ENCODE peak calls at places on chromosomes 4 and X, in eight cellular contexts. One of them, this sample, is unnamed.

GRCh38 chrX:87516716-87517115 is 886 bp upstream of the KLHL4 start:
- DNase-seq in fibroblast of mammary gland: peak; percentile 83
- DNase-seq in T-cell: no peak
- DNase-seq in progenitor cell of endocrine pancreas: no peak
- DNase-seq in naive B cell: no peak
- DNase-seq in activated CD8-positive, alpha-beta memory T cell treated with anti-CD3 and anti-CD28 coated beads for 24 hours: no peak
- DNase-seq in mucosa of gallbladder: no peak
- DNase-seq in hepatic stellate cell: no peak
- DNase-seq in this sample: no peak

GRCh38 chrX:14964500-14964899 is 91.3 kb downstream of the MOSPD2 start:
- DNase-seq in fibroblast of mammary gland: peak; percentile 8
- DNase-seq in T-cell: no peak
- DNase-seq in progenitor cell of endocrine pancreas: no peak
- DNase-seq in naive B cell: no peak
- DNase-seq in activated CD8-positive, alpha-beta memory T cell treated with anti-CD3 and anti-CD28 coated beads for 24 hours: no peak
- DNase-seq in mucosa of gallbladder: no peak
- DNase-seq in hepatic stellate cell: no peak
- DNase-seq in this sample: peak; percentile 66

GRCh38 chr4:25367004-25367621 is 9.9 kb upstream of the ANAPC4 start:
- DNase-seq in fibroblast of mammary gland: peak; percentile 63
- DNase-seq in T-cell: no peak
- DNase-seq in progenitor cell of endocrine pancreas: no peak
- DNase-seq in naive B cell: peak; percentile 19
- DNase-seq in activated CD8-positive, alpha-beta memory T cell treated with anti-CD3 and anti-CD28 coated beads for 24 hours: no peak
- DNase-seq in mucosa of gallbladder: no peak
- DNase-seq in hepatic stellate cell: no peak
- DNase-seq in this sample: peak; percentile 48

GRCh38 chrX:50756276-50756675 is 57.7 kb downstream of the SHROOM4 start:
- DNase-seq in fibroblast of mammary gland: no peak
- DNase-seq in T-cell: no peak
- DNase-seq in progenitor cell of endocrine pancreas: no peak
- DNase-seq in naive B cell: no peak
- DNase-seq in activated CD8-positive, alpha-beta memory T cell treated with anti-CD3 and anti-CD28 coated beads for 24 hours: no peak
- DNase-seq in mucosa of gallbladder: no peak
- DNase-seq in hepatic stellate cell: no peak
- DNase-seq in this sample: no peak

GRCh38 chr4:1300466-1301455 is 11.1 kb downstream of the MAEA start:
- DNase-seq in fibroblast of mammary gland: peak; percentile 88
- DNase-seq in T-cell: no peak
- DNase-seq in progenitor cell of endocrine pancreas: no peak
- DNase-seq in naive B cell: no peak
- DNase-seq in activated CD8-positive, alpha-beta memory T cell treated with anti-CD3 and anti-CD28 coated beads for 24 hours: no peak
- DNase-seq in mucosa of gallbladder: peak; percentile 53
- DNase-seq in hepatic stellate cell: no peak
- DNase-seq in this sample: no peak

GRCh38 chr4:147194107-147194506 is 248.4 kb upstream of the TTC29 start:
- DNase-seq in fibroblast of mammary gland: no peak
- DNase-seq in T-cell: no peak
- DNase-seq in progenitor cell of endocrine pancreas: no peak
- DNase-seq in naive B cell: no peak
- DNase-seq in activated CD8-positive, alpha-beta memory T cell treated with anti-CD3 and anti-CD28 coated beads for 24 hours: no peak
- DNase-seq in mucosa of gallbladder: no peak
- DNase-seq in hepatic stellate cell: peak; percentile 6
- DNase-seq in this sample: no peak

GRCh38 chr4:37661643-37662221 is 24.4 kb downstream of the RELL1 start:
- DNase-seq in fibroblast of mammary gland: peak; percentile 65
- DNase-seq in T-cell: no peak
- DNase-seq in progenitor cell of endocrine pancreas: no peak
- DNase-seq in naive B cell: no peak
- DNase-seq in activated CD8-positive, alpha-beta memory T cell treated with anti-CD3 and anti-CD28 coated beads for 24 hours: no peak
- DNase-seq in mucosa of gallbladder: no peak
- DNase-seq in hepatic stellate cell: no peak
- DNase-seq in this sample: no peak

GRCh38 chr4:7371122-7371941 is 63.4 kb downstream of the PSAPL1 start:
- DNase-seq in fibroblast of mammary gland: peak; percentile 47
- DNase-seq in T-cell: no peak
- DNase-seq in progenitor cell of endocrine pancreas: no peak
- DNase-seq in naive B cell: no peak
- DNase-seq in activated CD8-positive, alpha-beta memory T cell treated with anti-CD3 and anti-CD28 coated beads for 24 hours: no peak
- DNase-seq in mucosa of gallbladder: no peak
- DNase-seq in hepatic stellate cell: peak; percentile 31
- DNase-seq in this sample: no peak

GRCh38 chr4:135256111-135256510 is 1054.5 kb upstream of the PABPC4L start:
- DNase-seq in fibroblast of mammary gland: no peak
- DNase-seq in T-cell: no peak
- DNase-seq in progenitor cell of endocrine pancreas: no peak
- DNase-seq in naive B cell: no peak
- DNase-seq in activated CD8-positive, alpha-beta memory T cell treated with anti-CD3 and anti-CD28 coated beads for 24 hours: no peak
- DNase-seq in mucosa of gallbladder: no peak
- DNase-seq in hepatic stellate cell: peak; percentile 6
- DNase-seq in this sample: no peak

GRCh38 chr4:10031663-10032590 is 10.6 kb upstream of the SLC2A9 start:
- DNase-seq in fibroblast of mammary gland: no peak
- DNase-seq in T-cell: no peak
- DNase-seq in progenitor cell of endocrine pancreas: no peak
- DNase-seq in naive B cell: no peak
- DNase-seq in activated CD8-positive, alpha-beta memory T cell treated with anti-CD3 and anti-CD28 coated beads for 24 hours: no peak
- DNase-seq in mucosa of gallbladder: no peak
- DNase-seq in hepatic stellate cell: no peak
- DNase-seq in this sample: peak; percentile 25

GRCh38 chr4:21470531-21470930 is 478.0 kb downstream of the KCNIP4 start:
- DNase-seq in fibroblast of mammary gland: peak; percentile 80
- DNase-seq in T-cell: no peak
- DNase-seq in progenitor cell of endocrine pancreas: no peak
- DNase-seq in naive B cell: no peak
- DNase-seq in activated CD8-positive, alpha-beta memory T cell treated with anti-CD3 and anti-CD28 coated beads for 24 hours: no peak
- DNase-seq in mucosa of gallbladder: no peak
- DNase-seq in hepatic stellate cell: no peak
- DNase-seq in this sample: peak; percentile 2

GRCh38 chr4:46506876-46507275 is 116.9 kb upstream of the GABRA2 start:
- DNase-seq in fibroblast of mammary gland: peak; percentile 48
- DNase-seq in T-cell: no peak
- DNase-seq in progenitor cell of endocrine pancreas: no peak
- DNase-seq in naive B cell: no peak
- DNase-seq in activated CD8-positive, alpha-beta memory T cell treated with anti-CD3 and anti-CD28 coated beads for 24 hours: no peak
- DNase-seq in mucosa of gallbladder: no peak
- DNase-seq in hepatic stellate cell: no peak
- DNase-seq in this sample: peak; percentile 7

GRCh38 chrX:109140463-109140862 is 341.4 kb downstream of the GUCY2F start:
- DNase-seq in fibroblast of mammary gland: no peak
- DNase-seq in T-cell: no peak
- DNase-seq in progenitor cell of endocrine pancreas: no peak
- DNase-seq in naive B cell: no peak
- DNase-seq in activated CD8-positive, alpha-beta memory T cell treated with anti-CD3 and anti-CD28 coated beads for 24 hours: no peak
- DNase-seq in mucosa of gallbladder: no peak
- DNase-seq in hepatic stellate cell: no peak
- DNase-seq in this sample: no peak

GRCh38 chrX:17595456-17596035 is 141.7 kb upstream of the SCML1 start:
- DNase-seq in fibroblast of mammary gland: peak; percentile 63
- DNase-seq in T-cell: no peak
- DNase-seq in progenitor cell of endocrine pancreas: no peak
- DNase-seq in naive B cell: no peak
- DNase-seq in activated CD8-positive, alpha-beta memory T cell treated with anti-CD3 and anti-CD28 coated beads for 24 hours: no peak
- DNase-seq in mucosa of gallbladder: peak; percentile 20
- DNase-seq in hepatic stellate cell: no peak
- DNase-seq in this sample: no peak

GRCh38 chrX:154097003-154097596 is 417 bp downstream of the MECP2 start:
- DNase-seq in fibroblast of mammary gland: peak; percentile 40
- DNase-seq in T-cell: peak; percentile 50
- DNase-seq in progenitor cell of endocrine pancreas: peak; percentile 62
- DNase-seq in naive B cell: peak; percentile 58
- DNase-seq in activated CD8-positive, alpha-beta memory T cell treated with anti-CD3 and anti-CD28 coated beads for 24 hours: peak; percentile 80
- DNase-seq in mucosa of gallbladder: peak; percentile 59
- DNase-seq in hepatic stellate cell: peak; percentile 79
- DNase-seq in this sample: peak; percentile 84

GRCh38 chr4:19729873-19730735 is 521.6 kb upstream of the SLIT2 start:
- DNase-seq in fibroblast of mammary gland: peak; percentile 32
- DNase-seq in T-cell: no peak
- DNase-seq in progenitor cell of endocrine pancreas: no peak
- DNase-seq in naive B cell: peak; percentile 3
- DNase-seq in activated CD8-positive, alpha-beta memory T cell treated with anti-CD3 and anti-CD28 coated beads for 24 hours: no peak
- DNase-seq in mucosa of gallbladder: no peak
- DNase-seq in hepatic stellate cell: peak; percentile 2
- DNase-seq in this sample: no peak

GRCh38 chr4:101989551-101989950 is 199.0 kb downstream of the BANK1 start:
- DNase-seq in fibroblast of mammary gland: no peak
- DNase-seq in T-cell: no peak
- DNase-seq in progenitor cell of endocrine pancreas: no peak
- DNase-seq in naive B cell: no peak
- DNase-seq in activated CD8-positive, alpha-beta memory T cell treated with anti-CD3 and anti-CD28 coated beads for 24 hours: no peak
- DNase-seq in mucosa of gallbladder: no peak
- DNase-seq in hepatic stellate cell: no peak
- DNase-seq in this sample: no peak

GRCh38 chr4:151468715-151469696 is 60.0 kb downstream of the FHIP1A start:
- DNase-seq in fibroblast of mammary gland: no peak
- DNase-seq in T-cell: no peak
- DNase-seq in progenitor cell of endocrine pancreas: no peak
- DNase-seq in naive B cell: no peak
- DNase-seq in activated CD8-positive, alpha-beta memory T cell treated with anti-CD3 and anti-CD28 coated beads for 24 hours: no peak
- DNase-seq in mucosa of gallbladder: no peak
- DNase-seq in hepatic stellate cell: no peak
- DNase-seq in this sample: no peak

GRCh38 chr4:95593992-95594391 is 45.2 kb upstream of the UNC5C start:
- DNase-seq in fibroblast of mammary gland: no peak
- DNase-seq in T-cell: no peak
- DNase-seq in progenitor cell of endocrine pancreas: no peak
- DNase-seq in naive B cell: no peak
- DNase-seq in activated CD8-positive, alpha-beta memory T cell treated with anti-CD3 and anti-CD28 coated beads for 24 hours: no peak
- DNase-seq in mucosa of gallbladder: no peak
- DNase-seq in hepatic stellate cell: no peak
- DNase-seq in this sample: no peak

GRCh38 chr4:6427439-6428090 is 44.8 kb downstream of the PPP2R2C start:
- DNase-seq in fibroblast of mammary gland: no peak
- DNase-seq in T-cell: no peak
- DNase-seq in progenitor cell of endocrine pancreas: no peak
- DNase-seq in naive B cell: no peak
- DNase-seq in activated CD8-positive, alpha-beta memory T cell treated with anti-CD3 and anti-CD28 coated beads for 24 hours: no peak
- DNase-seq in mucosa of gallbladder: no peak
- DNase-seq in hepatic stellate cell: no peak
- DNase-seq in this sample: no peak

GRCh38 chr4:6043843-6044242 is 25.6 kb upstream of the C4orf50 start:
- DNase-seq in fibroblast of mammary gland: no peak
- DNase-seq in T-cell: no peak
- DNase-seq in progenitor cell of endocrine pancreas: no peak
- DNase-seq in naive B cell: no peak
- DNase-seq in activated CD8-positive, alpha-beta memory T cell treated with anti-CD3 and anti-CD28 coated beads for 24 hours: no peak
- DNase-seq in mucosa of gallbladder: no peak
- DNase-seq in hepatic stellate cell: no peak
- DNase-seq in this sample: no peak

GRCh38 chr4:147138171-147138570 is 192.5 kb upstream of the TTC29 start:
- DNase-seq in fibroblast of mammary gland: peak; percentile 10
- DNase-seq in T-cell: no peak
- DNase-seq in progenitor cell of endocrine pancreas: no peak
- DNase-seq in naive B cell: no peak
- DNase-seq in activated CD8-positive, alpha-beta memory T cell treated with anti-CD3 and anti-CD28 coated beads for 24 hours: no peak
- DNase-seq in mucosa of gallbladder: no peak
- DNase-seq in hepatic stellate cell: peak; percentile 14
- DNase-seq in this sample: no peak

GRCh38 chrX:49618574-49618973 is 19.8 kb downstream of the GAGE1 start:
- DNase-seq in fibroblast of mammary gland: no peak
- DNase-seq in T-cell: no peak
- DNase-seq in progenitor cell of endocrine pancreas: no peak
- DNase-seq in naive B cell: no peak
- DNase-seq in activated CD8-positive, alpha-beta memory T cell treated with anti-CD3 and anti-CD28 coated beads for 24 hours: no peak
- DNase-seq in mucosa of gallbladder: no peak
- DNase-seq in hepatic stellate cell: no peak
- DNase-seq in this sample: no peak

This sample was measured in SK-MEL-5.